ENCODE peak calls at places on chromosomes 7 and 10, in eight cellular contexts. A, L, V, O, B, Z, D and Q are unnamed samples.

GRCh38 chr7:115047968-115048720 is 126.2 kb downstream of the MDFIC start:
- DNase-seq in O (no peak), L (no peak), B (no peak), V (no peak), D (no peak), A (no peak), Z (no peak), Q (no peak)

GRCh38 chr7:134899729-134900128 is 86.6 kb upstream of the AGBL3 start:
- DNase-seq in B (no peak), O (peak), A (no peak), L (no peak), V (no peak), D (no peak), Z (no peak), Q (no peak)

GRCh38 chr10:26524161-26524831 is 86.2 kb downstream of the APBB1IP start:
- DNase-seq in V (no peak), O (no peak), L (no peak), B (no peak), A (no peak), D (no peak), Z (no peak), Q (no peak)

GRCh38 chr7:41103331-41103730 is 599.6 kb downstream of the INHBA start:
- DNase-seq in Z (no peak), O (no peak), L (no peak), A (no peak), D (no peak), V (no peak), B (no peak), Q (no peak)

GRCh38 chr10:26488344-26488743 is 50.2 kb downstream of the APBB1IP start:
- DNase-seq in V (no peak), Z (no peak), D (no peak), A (no peak), O (peak), B (no peak), L (no peak), Q (no peak)

GRCh38 chr7:39595102-39595620 is 28.2 kb upstream of the RALA start:
- DNase-seq in D (no peak), Z (no peak), O (no peak), L (no peak), A (no peak), V (no peak), B (no peak), Q (no peak)

GRCh38 chr7:2641406-2642393 is 9.9 kb downstream of the TTYH3 start:
- DNase-seq in O (no peak), L (no peak), Z (peak), V (no peak), D (peak), A (no peak), B (no peak), Q (no peak)

GRCh38 chr10:77436257-77436780 is 201.3 kb downstream of the KCNMA1 start:
- DNase-seq in L (no peak), B (no peak), O (no peak), A (no peak), V (no peak), D (no peak), Z (no peak), Q (no peak)

GRCh38 chr10:57018452-57018851 is 657.4 kb upstream of the ZWINT start:
- DNase-seq in Z (no peak), D (no peak), L (no peak), V (no peak), O (no peak), A (no peak), B (no peak), Q (no peak)

GRCh38 chr10:86648706-86649426 is 5.5 kb upstream of the OPN4 start:
- DNase-seq in O (no peak), B (no peak), A (no peak), V (no peak), L (peak), Z (no peak), D (no peak), Q (no peak)